ENCODE peak calls at places on chromosomes 6 and 20, in five cellular contexts. G is HepG2, Q is WTC11, V is K562, C is GM12878. W is an unnamed sample.

GRCh38 chr6:22880686-22881433 is 311.5 kb downstream of the HDGFL1 start:
- DNase-seq in Q (no peak), G (peak), C (no peak), V (no peak), W (peak)

GRCh38 chr6:89706121-89706520 is 67.6 kb upstream of the LYRM2 start:
- DNase-seq in Q (no peak), G (no peak), V (no peak), C (no peak), W (no peak)

GRCh38 chr6:20182926-20183521 is 29.2 kb downstream of the MBOAT1 start:
- DNase-seq in V (no peak), G (no peak), Q (no peak), C (no peak), W (no peak)

GRCh38 chr20:41334452-41335421 is 5.9 kb upstream of the LPIN3 start:
- DNase-seq in C (no peak), G (no peak), V (no peak), Q (no peak), W (no peak)

GRCh38 chr6:112841553-112842337 is 494.6 kb downstream of the RFPL4B start:
- DNase-seq in Q (no peak), V (no peak), C (peak), G (no peak), W (no peak)

GRCh38 chr20:49717693-49718092 is 4.0 kb upstream of the B4GALT5 start:
- DNase-seq in Q (no peak), V (no peak), C (no peak), G (peak), W (peak)

GRCh38 chr6:47440722-47441121 is 36.9 kb upstream of the CD2AP start:
- DNase-seq in C (peak), G (no peak), V (no peak), Q (no peak), W (no peak)

GRCh38 chr20:47419953-47420352 is 63.5 kb upstream of the ZMYND8 start:
- DNase-seq in V (no peak), G (no peak), C (no peak), Q (no peak), W (no peak)

GRCh38 chr6:144063744-144064401 is 31.5 kb downstream of the SF3B5 start:
- DNase-seq in V (peak), Q (peak), C (peak), G (peak), W (peak)

GRCh38 chr20:63551068-63551467 is 2.9 kb upstream of the FNDC11 start:
- DNase-seq in G (no peak), C (no peak), Q (no peak), V (no peak), W (no peak)

GRCh38 chr6:151239603-151240035 is at the start of gene AKAP12:
- DNase-seq in Q (peak), V (no peak), G (no peak), C (no peak), W (no peak)

GRCh38 chr6:14681699-14682487 is 564.0 kb upstream of the JARID2 start:
- DNase-seq in V (no peak), G (no peak), Q (no peak), C (no peak), W (no peak)

GRCh38 chr6:147204060-147204785 is at the start of gene STXBP5:
- DNase-seq in V (peak), C (no peak), G (peak), Q (peak), W (peak)

GRCh38 chr20:916825-917224 is 691 bp upstream of the ANGPT4 start:
- DNase-seq in V (no peak), Q (no peak), G (no peak), C (no peak), W (no peak)

GRCh38 chr6:10381133-10381829 is 33.6 kb downstream of the TFAP2A start:
- DNase-seq in C (no peak), Q (peak), V (no peak), G (no peak), W (peak)

GRCh38 chr20:23881371-23881770 is 1.8 kb upstream of the CST5 start:
- DNase-seq in C (no peak), V (no peak), Q (no peak), G (no peak), W (no peak)

GRCh38 chr6:81023007-81023582 is 729.4 kb downstream of the TENT5A start:
- DNase-seq in G (no peak), C (no peak), V (no peak), Q (no peak), W (peak)

GRCh38 chr6:169233181-169233580 is 20.5 kb downstream of the THBS2 start:
- DNase-seq in Q (no peak), V (no peak), C (no peak), G (no peak), W (no peak)

GRCh38 chr20:45433316-45433715 is 17.4 kb downstream of the PIGT start:
- DNase-seq in G (no peak), Q (no peak), C (no peak), V (no peak), W (no peak)

GRCh38 chr6:163983601-163984445 is 569.3 kb downstream of the QKI start:
- DNase-seq in Q (no peak), G (no peak), C (peak), V (no peak), W (no peak)

GRCh38 chr6:118168421-118168820 is 261.4 kb downstream of the SLC35F1 start:
- DNase-seq in G (no peak), C (no peak), V (no peak), Q (no peak), W (no peak)

GRCh38 chr6:139841794-139842215 is 467.4 kb upstream of the CITED2 start:
- DNase-seq in C (peak), V (no peak), Q (no peak), G (no peak), W (no peak)

GRCh38 chr6:85594197-85594930 is 706 bp upstream of the SNX14 start:
- DNase-seq in V (no peak), C (no peak), G (no peak), Q (no peak), W (no peak)

GRCh38 chr6:134034478-134034877 is 17.9 kb downstream of the SLC2A12 start:
- DNase-seq in Q (no peak), V (no peak), G (no peak), C (no peak), W (no peak)

GRCh38 chr20:3082306-3082951 is 2.1 kb downstream of the AVP start:
- DNase-seq in G (no peak), C (no peak), V (no peak), Q (peak), W (no peak)

GRCh38 chr6:33280539-33280938 is 3.6 kb downstream of the B3GALT4 start:
- DNase-seq in Q (no peak), V (no peak), C (no peak), G (no peak), W (no peak)

GRCh38 chr6:33278810-33279209 is 1.9 kb downstream of the B3GALT4 start:
- DNase-seq in V (no peak), Q (no peak), G (no peak), C (no peak), W (no peak)

GRCh38 chr6:33278392-33278741 is 1.4 kb downstream of the B3GALT4 start:
- DNase-seq in C (no peak), V (no peak), G (no peak), Q (no peak), W (no peak)

GRCh38 chr6:33279257-33279695 is 2.4 kb downstream of the B3GALT4 start:
- DNase-seq in V (no peak), Q (no peak), C (no peak), G (no peak), W (no peak)

GRCh38 chr6:33279971-33280511 is 3.1 kb downstream of the B3GALT4 start:
- DNase-seq in C (no peak), G (peak), V (peak), Q (peak), W (peak)
- TF ChIP-seq USF2 in C (no peak), G (no peak), V (no peak), Q (no peak), W (no peak)

GRCh38 chr6:148997863-148998262 is 251.0 kb downstream of the UST start:
- DNase-seq in Q (no peak), G (no peak), C (no peak), V (no peak), W (no peak)
- TF ChIP-seq ESRRA in Q (no peak), G (no peak), C (no peak), V (no peak), W (no peak)

DNA sequence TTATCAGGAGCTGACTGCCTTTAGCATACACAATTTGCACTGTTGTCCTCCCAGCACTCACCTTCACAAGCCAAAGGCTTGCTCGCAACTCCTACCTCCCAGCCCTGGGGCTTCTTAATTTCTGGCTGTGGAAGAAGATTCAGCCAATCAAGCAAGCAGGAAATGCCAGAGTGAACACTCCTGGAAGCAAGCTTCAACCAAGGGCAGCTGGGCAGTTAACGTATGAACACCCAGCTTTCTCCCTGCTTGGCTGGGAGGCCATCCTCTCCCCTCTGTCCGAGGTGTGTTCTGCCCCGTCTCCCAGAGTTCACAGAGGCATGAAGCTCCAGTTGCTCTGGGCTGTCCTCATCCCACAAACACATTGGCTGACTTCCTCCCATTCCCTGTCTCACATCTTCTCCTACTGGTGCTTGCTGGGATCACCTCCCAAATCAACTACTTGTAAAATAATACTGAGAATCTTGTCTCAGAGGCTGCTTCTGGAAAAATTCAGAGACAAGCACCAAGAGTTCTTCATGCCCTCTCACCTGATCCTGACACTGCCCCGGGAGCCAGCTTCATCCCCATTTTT is 15.3 kb upstream of the SRSF6 start:
- DNase-seq in Q (no peak), C (no peak), G (peak), V (no peak), W (peak)
- TF ChIP-seq CTCF in Q (no peak), C (no peak), G (peak), V (peak), W (no peak)

DNA sequence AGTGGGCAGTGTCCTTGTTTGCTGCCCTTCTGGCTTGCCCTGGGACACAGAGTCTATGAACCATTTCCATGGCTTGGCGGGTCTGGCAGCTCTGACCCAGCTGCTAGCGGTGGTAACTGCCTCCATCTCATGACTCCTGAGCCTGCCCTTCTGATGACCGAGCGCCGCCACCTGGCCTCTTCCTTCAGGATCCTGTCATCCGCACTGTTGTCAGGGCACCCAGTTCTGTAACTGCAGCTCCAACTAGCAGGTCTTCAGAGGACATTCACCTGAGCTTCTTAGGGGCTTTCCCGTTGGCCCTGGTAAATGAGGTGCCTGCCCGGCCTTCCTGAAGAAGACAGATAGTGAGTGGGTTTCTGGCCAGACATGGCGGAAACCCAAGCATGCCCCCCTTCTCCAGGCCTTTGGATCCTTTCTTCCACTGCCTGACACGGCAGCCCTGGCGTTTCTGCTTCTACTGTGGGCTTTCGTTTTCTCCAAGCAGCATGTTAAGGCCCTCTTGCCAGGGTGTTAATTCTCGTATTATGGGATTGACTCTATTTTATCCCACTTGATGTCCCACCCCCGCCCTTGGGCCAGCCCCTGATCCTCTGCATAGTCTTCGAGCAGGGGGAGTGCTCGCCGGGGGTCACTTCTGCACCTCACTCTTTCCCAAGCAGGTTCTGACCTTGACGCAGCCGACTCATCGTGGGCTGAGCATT is 24.7 kb downstream of the PACSIN1 start:
- DNase-seq in C (no peak), Q (no peak), G (no peak), V (no peak), W (no peak)
- TF ChIP-seq USF2 in C (no peak), Q (no peak), G (no peak), V (no peak), W (no peak)

DNA sequence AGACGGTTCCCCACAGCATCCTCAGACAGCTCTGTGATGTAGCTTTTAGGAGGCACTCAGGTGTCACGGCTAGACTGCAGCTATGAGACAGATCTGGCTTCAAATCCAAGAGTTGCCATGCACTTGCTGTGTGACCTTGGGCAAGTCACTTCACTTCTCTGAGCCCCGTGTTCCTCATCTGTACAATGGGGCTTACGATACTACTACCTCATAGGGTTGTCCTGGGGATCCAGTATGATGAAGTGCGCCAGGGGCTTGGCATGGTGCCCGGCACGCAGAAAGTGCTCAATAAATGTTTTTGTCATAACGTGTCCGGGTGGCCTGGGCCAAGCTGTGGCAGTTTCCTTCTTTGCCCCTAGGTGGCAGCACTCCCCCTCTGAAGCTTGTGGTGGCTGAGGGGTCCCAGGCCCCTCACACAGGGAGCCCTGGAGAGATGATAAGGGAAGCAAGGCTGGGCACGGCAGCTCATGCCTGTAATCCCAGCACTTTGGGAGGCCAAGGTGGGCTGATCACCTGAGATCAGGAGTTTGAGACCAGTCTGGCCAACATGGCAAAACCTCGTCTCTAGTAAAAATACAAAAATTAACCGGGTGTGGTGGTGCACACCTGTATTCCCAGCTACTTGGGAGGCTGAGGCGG is 19.1 kb upstream of the CHMP4B start:
- DNase-seq in C (no peak), V (peak), Q (peak), G (peak), W (peak)
- TF ChIP-seq ESRRA in C (no peak), V (peak), Q (no peak), G (no peak), W (no peak)

GRCh38 chr6:93352604-93353003 is 66.8 kb downstream of the EPHA7 start:
- DNase-seq in Q (no peak), G (no peak), C (no peak), V (no peak), W (no peak)

DNA sequence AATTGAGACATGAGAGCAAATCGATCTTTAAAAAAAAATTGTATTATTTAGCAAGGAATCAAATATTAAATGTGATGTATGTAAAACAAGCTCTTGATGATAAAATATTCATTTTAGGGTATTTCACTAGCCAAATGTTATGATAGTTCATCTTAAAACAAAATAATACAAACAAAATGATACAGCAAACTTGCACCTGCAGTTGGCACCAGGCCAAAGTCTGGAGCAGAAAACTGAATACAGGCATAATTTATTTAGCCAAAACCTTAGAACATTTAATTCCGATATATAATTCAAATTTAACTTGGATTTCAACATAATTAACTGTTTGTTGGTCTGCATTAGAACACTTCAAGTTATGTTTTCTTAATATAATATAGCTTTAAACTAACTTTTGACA is 60.9 kb downstream of the EPHA7 start:
- DNase-seq in C (no peak), V (no peak), Q (no peak), G (no peak), W (no peak)
- TF ChIP-seq CTCF in C (no peak), V (no peak), Q (no peak), G (no peak), W (no peak)

GRCh38 chr6:35425284-35425683 is 26.9 kb upstream of the FANCE start:
- DNase-seq in Q (no peak), V (no peak), G (no peak), C (no peak), W (no peak)
- TF ChIP-seq USF2 in Q (no peak), V (no peak), G (no peak), C (no peak), W (no peak)

GRCh38 chr6:110876170-110876773 is 1.7 kb downstream of the AMD1 start:
- DNase-seq in V (peak), C (no peak), Q (peak), G (peak), W (peak)
- TF ChIP-seq ESRRA in V (no peak), C (no peak), Q (no peak), G (no peak), W (no peak)

W was measured in A549.